ENCODE peak calls at places on chromosome 20, in six cellular contexts. N is epithelial cell of esophagus, C is NCI-H1105 treated with DMSO at 0.1 percent for 48 hours, Y is HT1080, S is NCI-H2029, O is Caki2. R is an unnamed sample.

GRCh38 chr20:49631074-49631716 is 63.3 kb upstream of the PTGIS start:
- DNase-seq in O (no peak), N (no peak), C (no peak), Y (no peak), S (no peak), R (no peak)

GRCh38 chr20:63128956-63129355 is 87.0 kb downstream of the YTHDF1 start:
- DNase-seq in S (no peak), C (no peak), O (no peak), Y (no peak), N (no peak), R (no peak)

GRCh38 chr20:34165246-34165645 is 53.2 kb upstream of the EIF2S2 start:
- DNase-seq in Y (no peak), C (no peak), N (no peak), S (no peak), O (no peak), R (no peak)

GRCh38 chr20:50642288-50642803 is 49.0 kb downstream of the RIPOR3 start:
- DNase-seq in N (no peak), C (no peak), Y (no peak), O (peak), S (no peak), R (no peak)

GRCh38 chr20:51529027-51529749 is 13.3 kb downstream of the NFATC2 start:
- DNase-seq in Y (no peak), O (no peak), N (no peak), C (no peak), S (no peak), R (no peak)

GRCh38 chr20:40547492-40548129 is 141.4 kb downstream of the MAFB start:
- DNase-seq in S (no peak), O (no peak), Y (no peak), C (no peak), N (no peak), R (no peak)

GRCh38 chr20:46063151-46063550 is 26.6 kb downstream of the NCOA5 start:
- DNase-seq in S (no peak), C (no peak), N (no peak), O (no peak), Y (no peak), R (no peak)

GRCh38 chr20:4820833-4821518 is 99.3 kb downstream of the PRND start:
- DNase-seq in S (peak), O (peak), Y (peak), N (peak), C (peak), R (no peak)

GRCh38 chr20:10093087-10093591 is 58.4 kb downstream of the ANKEF1 start:
- DNase-seq in C (no peak), S (no peak), N (peak), Y (peak), O (peak), R (no peak)

GRCh38 chr20:16819483-16819882 is 71.3 kb downstream of the OTOR start:
- DNase-seq in N (peak), O (no peak), S (no peak), C (no peak), Y (peak), R (no peak)

GRCh38 chr20:31859266-31859997 is 10.9 kb downstream of the DUSP15 start:
- DNase-seq in S (no peak), N (no peak), C (no peak), O (no peak), Y (no peak), R (no peak)

GRCh38 chr20:24547967-24548366 is 78.5 kb downstream of the SYNDIG1 start:
- DNase-seq in Y (no peak), N (no peak), S (no peak), O (no peak), C (no peak), R (no peak)

GRCh38 chr20:39152126-39152525 is 190.0 kb downstream of the DHX35 start:
- DNase-seq in C (no peak), S (peak), Y (no peak), O (no peak), N (no peak), R (no peak)

GRCh38 chr20:54028276-54029011 is 42.0 kb downstream of the BCAS1 start:
- DNase-seq in Y (no peak), N (no peak), O (no peak), C (no peak), S (no peak), R (no peak)

GRCh38 chr20:38883081-38883980 is 42.9 kb upstream of the FAM83D start:
- DNase-seq in N (no peak), Y (no peak), C (peak), O (peak), S (peak), R (no peak)

GRCh38 chr20:58551631-58552030 is 36.4 kb upstream of the APCDD1L start:
- DNase-seq in Y (no peak), S (no peak), O (no peak), N (no peak), C (no peak), R (no peak)

GRCh38 chr20:38434310-38434741 is 802 bp downstream of the SNHG17 start:
- DNase-seq in C (no peak), O (no peak), N (peak), Y (no peak), S (no peak), R (no peak)

GRCh38 chr20:35206802-35207201 is 19.7 kb upstream of the MMP24 start:
- DNase-seq in Y (no peak), O (no peak), C (no peak), S (no peak), N (no peak), R (no peak)

GRCh38 chr20:38222923-38223742 is 37.4 kb downstream of the KIAA1755 start:
- DNase-seq in N (no peak), O (no peak), C (no peak), S (no peak), Y (no peak), R (no peak)

GRCh38 chr20:35515949-35516645 is 13.4 kb downstream of the C20orf173 start:
- DNase-seq in N (peak), Y (peak), O (peak), S (no peak), C (no peak), R (peak)

GRCh38 chr20:22070546-22070945 is 365.1 kb downstream of the PAX1 start:
- DNase-seq in C (no peak), S (no peak), Y (peak), O (peak), N (no peak), R (no peak)

GRCh38 chr20:19975901-19976300 is 41.3 kb upstream of the NAA20 start:
- DNase-seq in N (peak), S (no peak), Y (peak), C (no peak), O (peak), R (no peak)

GRCh38 chr20:18165553-18165952 is 27.9 kb downstream of the KAT14 start:
- DNase-seq in Y (peak), S (no peak), O (no peak), N (no peak), C (no peak), R (no peak)

GRCh38 chr20:32010096-32010495 is at the start of gene CCM2L:
- DNase-seq in N (no peak), O (no peak), Y (no peak), C (no peak), S (no peak), R (no peak)

GRCh38 chr20:16028923-16029322 is 544.3 kb downstream of the KIF16B start:
- DNase-seq in N (no peak), O (no peak), Y (no peak), S (no peak), C (no peak), R (no peak)

GRCh38 chr20:33640287-33640686 is 21.8 kb upstream of the C20orf144 start:
- DNase-seq in Y (no peak), S (no peak), O (no peak), C (no peak), N (no peak), R (no peak)

GRCh38 chr20:47876348-47877056 is 91.2 kb upstream of the SULF2 start:
- DNase-seq in S (no peak), N (no peak), O (no peak), Y (no peak), C (peak), R (no peak)

GRCh38 chr20:3777726-3778629 is 3.3 kb downstream of the SPEF1 start:
- DNase-seq in S (no peak), N (peak), C (peak), Y (no peak), O (no peak), R (no peak)

GRCh38 chr20:22686097-22686496 is 101.7 kb upstream of the FOXA2 start:
- DNase-seq in Y (peak), S (peak), C (no peak), N (peak), O (peak), R (no peak)

GRCh38 chr20:44471481-44471882 is 4.2 kb upstream of the TTPAL start:
- DNase-seq in C (peak), Y (no peak), O (peak), S (no peak), N (peak), R (no peak)

GRCh38 chr20:24746351-24746685 is 202.8 kb upstream of the CST7 start:
- DNase-seq in Y (peak), C (peak), N (peak), S (peak), O (peak), R (peak)

GRCh38 chr20:62801284-62802010 is 3.2 kb upstream of the OGFR start:
- DNase-seq in O (no peak), C (no peak), N (no peak), Y (no peak), S (no peak), R (no peak)

GRCh38 chr20:40497781-40498691 is 191.0 kb downstream of the MAFB start:
- DNase-seq in C (no peak), O (no peak), S (no peak), N (peak), Y (peak), R (no peak)

GRCh38 chr20:49712918-49713778 is 530 bp downstream of the B4GALT5 start:
- DNase-seq in O (peak), Y (peak), C (peak), S (no peak), N (no peak), R (no peak)

GRCh38 chr20:31577194-31577593 is 27.9 kb upstream of the ID1 start:
- DNase-seq in S (no peak), O (no peak), N (no peak), C (no peak), Y (no peak), R (no peak)

R was measured in epithelial cell of proximal tubule.